ENCODE peak calls at places on chromosome 12, in nine cellular contexts. Z is GDM1; T is NCI-H1092 treated with DMSO at 0.1 percent for 48 hours; J is stimulated activated CD8-positive, alpha-beta memory T cell treated with anti-CD3 and anti-CD28 coated beads, Interleukin-12 subunit alpha, Interleukin-12 subunit beta, amount 100 ng/mL, for 4 hours; A is NCI-H446 treated with DMSO at 0.1 percent for 48 hours; R is AG09309; W is iris pigment epithelial cell; F is activated CD4-positive, CD25-positive, alpha-beta regulatory T cell; U is activated T-cell treated with anti-CD3 and anti-CD28 coated beads, Interleukin-2, amount 50 U/mL, for 24 hours. E is an unnamed sample.

GRCh38 chr12:65533177-65533883 is 254.8 kb downstream of the MSRB3 start:
- DNase-seq in Z (no peak), T (no peak), J (no peak), A (no peak), R (no peak), W (peak; percentile 75), F (no peak), U (no peak), E (peak; percentile 90)

GRCh38 chr12:53217049-53217929 is 10.2 kb upstream of the ITGB7 start:
- DNase-seq in Z (peak; percentile 41), T (no peak), J (no peak), A (no peak), R (no peak), W (peak; percentile 27), F (no peak), U (peak; percentile 72), E (peak; percentile 78)

GRCh38 chr12:114938487-114939210 is 254.7 kb upstream of the TBX3 start:
- DNase-seq in Z (no peak), T (no peak), J (no peak), A (no peak), R (no peak), W (no peak), F (no peak), U (no peak), E (no peak)

GRCh38 chr12:57744194-57744776 is 554 bp upstream of the TSPAN31 start:
- DNase-seq in Z (peak; percentile 73), T (no peak), J (peak; percentile 60), A (no peak), R (peak; percentile 43), W (peak; percentile 76), F (peak; percentile 44), U (peak; percentile 88), E (no peak)

GRCh38 chr12:52865090-52865944 is 16.5 kb upstream of the KRT78 start:
- DNase-seq in Z (peak; percentile 10), T (peak; percentile 60), J (no peak), A (no peak), R (no peak), W (peak; percentile 56), F (no peak), U (peak; percentile 52), E (no peak)

GRCh38 chr12:95881331-95881955 is 22.7 kb downstream of the SNRPF start:
- DNase-seq in Z (no peak), T (peak; percentile 52), J (no peak), A (peak; percentile 12), R (no peak), W (peak; percentile 38), F (no peak), U (no peak), E (no peak)

GRCh38 chr12:6368906-6369525 is 6.3 kb downstream of the SCNN1A start:
- DNase-seq in Z (no peak), T (no peak), J (no peak), A (no peak), R (no peak), W (no peak), F (no peak), U (no peak), E (no peak)

GRCh38 chr12:115049617-115050016 is 365.6 kb upstream of the TBX3 start:
- DNase-seq in Z (no peak), T (no peak), J (no peak), A (no peak), R (no peak), W (peak; percentile 10), F (no peak), U (no peak), E (no peak)

GRCh38 chr12:7144414-7145120 is 14.4 kb downstream of the CLSTN3 start:
- DNase-seq in Z (peak; percentile 11), T (peak; percentile 10), J (no peak), A (peak; percentile 17), R (no peak), W (peak; percentile 42), F (no peak), U (no peak), E (peak; percentile 2)

GRCh38 chr12:62268956-62269355 is 8.8 kb downstream of the USP15 start:
- DNase-seq in Z (no peak), T (no peak), J (no peak), A (no peak), R (no peak), W (peak; percentile 84), F (no peak), U (no peak), E (peak; percentile 31)

GRCh38 chr12:4216542-4216927 is 57.0 kb upstream of the CCND2 start:
- DNase-seq in Z (no peak), T (no peak), J (no peak), A (no peak), R (no peak), W (no peak), F (no peak), U (no peak), E (no peak)

GRCh38 chr12:2581293-2582045 is 213.3 kb upstream of the FKBP4 start:
- DNase-seq in Z (no peak), T (no peak), J (no peak), A (no peak), R (no peak), W (no peak), F (no peak), U (no peak), E (no peak)

GRCh38 chr12:93336344-93336743 is 41.4 kb upstream of the NUDT4 start:
- DNase-seq in Z (no peak), T (no peak), J (no peak), A (no peak), R (no peak), W (peak; percentile 37), F (no peak), U (no peak), E (peak; percentile 69)

GRCh38 chr12:123532021-123532420 is 1.5 kb downstream of the RILPL1 start:
- DNase-seq in Z (peak; percentile 72), T (no peak), J (no peak), A (no peak), R (no peak), W (peak; percentile 53), F (no peak), U (peak; percentile 36), E (peak; percentile 91)

GRCh38 chr12:97556201-97556824 is 93.7 kb downstream of the RMST start:
- DNase-seq in Z (no peak), T (peak; percentile 45), J (no peak), A (peak; percentile 49), R (no peak), W (peak; percentile 54), F (no peak), U (no peak), E (no peak)

GRCh38 chr12:106284294-106285105 is 18.0 kb upstream of the TCP11L2 start:
- DNase-seq in Z (no peak), T (no peak), J (no peak), A (peak; percentile 24), R (no peak), W (no peak), F (no peak), U (no peak), E (no peak)

GRCh38 chr12:123115409-123116111 is 35.3 kb downstream of the PITPNM2 start:
- DNase-seq in Z (no peak), T (no peak), J (no peak), A (no peak), R (peak; percentile 97), W (peak; percentile 88), F (no peak), U (no peak), E (peak; percentile 85)

GRCh38 chr12:31715283-31715825 is 13.5 kb downstream of the AMN1 start:
- DNase-seq in Z (peak; percentile 81), T (no peak), J (no peak), A (no peak), R (no peak), W (peak; percentile 57), F (no peak), U (no peak), E (peak; percentile 94)

GRCh38 chr12:113086249-113087164 is 30.0 kb downstream of the DTX1 start:
- DNase-seq in Z (no peak), T (no peak), J (no peak), A (no peak), R (no peak), W (peak; percentile 7), F (no peak), U (peak; percentile 51), E (no peak)

GRCh38 chr12:124028560-124028935 is 55.5 kb downstream of the ZNF664 start:
- DNase-seq in Z (no peak), T (no peak), J (no peak), A (no peak), R (no peak), W (no peak), F (no peak), U (no peak), E (no peak)

GRCh38 chr12:48388938-48389337 is 38.2 kb upstream of the ZNF641 start:
- DNase-seq in Z (no peak), T (no peak), J (no peak), A (no peak), R (no peak), W (no peak), F (no peak), U (no peak), E (no peak)

GRCh38 chr12:59055204-59055839 is 135.0 kb upstream of the LRIG3 start:
- DNase-seq in Z (no peak), T (no peak), J (no peak), A (no peak), R (no peak), W (peak; percentile 90), F (no peak), U (no peak), E (no peak)

GRCh38 chr12:95582230-95583058 is 31.2 kb upstream of the USP44 start:
- DNase-seq in Z (no peak), T (peak; percentile 61), J (no peak), A (peak; percentile 25), R (no peak), W (peak; percentile 39), F (no peak), U (no peak), E (no peak)

GRCh38 chr12:110807640-110808039 is 39.1 kb upstream of the CCDC63 start:
- DNase-seq in Z (no peak), T (no peak), J (no peak), A (no peak), R (no peak), W (no peak), F (no peak), U (no peak), E (no peak)

GRCh38 chr12:65536876-65537661 is 258.6 kb downstream of the MSRB3 start:
- DNase-seq in Z (no peak), T (no peak), J (no peak), A (no peak), R (peak; percentile 100), W (peak; percentile 100), F (no peak), U (no peak), E (peak; percentile 78)

GRCh38 chr12:27277846-27278260 is 33.8 kb downstream of the STK38L start:
- DNase-seq in Z (no peak), T (no peak), J (no peak), A (no peak), R (peak; percentile 63), W (peak; percentile 88), F (no peak), U (no peak), E (no peak)

GRCh38 chr12:69884386-69884785 is 59.4 kb downstream of the MYRFL start:
- DNase-seq in Z (no peak), T (peak; percentile 10), J (no peak), A (no peak), R (no peak), W (no peak), F (no peak), U (no peak), E (no peak)

GRCh38 chr12:68768431-68768934 is 22.5 kb downstream of the SLC35E3 start:
- DNase-seq in Z (no peak), T (no peak), J (no peak), A (no peak), R (no peak), W (no peak), F (no peak), U (no peak), E (no peak)

GRCh38 chr12:90970471-90970870 is 15.5 kb upstream of the CCER1 start:
- DNase-seq in Z (no peak), T (no peak), J (no peak), A (no peak), R (no peak), W (no peak), F (no peak), U (no peak), E (no peak)

GRCh38 chr12:102232446-102232845 is 34.8 kb upstream of the PMCH start:
- DNase-seq in Z (no peak), T (no peak), J (no peak), A (no peak), R (peak; percentile 20), W (no peak), F (no peak), U (no peak), E (no peak)

GRCh38 chr12:40723001-40723400 is 30.8 kb downstream of the CNTN1 start:
- DNase-seq in Z (no peak), T (no peak), J (no peak), A (no peak), R (no peak), W (no peak), F (no peak), U (no peak), E (no peak)